ENCODE peak calls at places on chromosomes 1 and 21, in eight cellular contexts. B, J, U, A, O, W, Q and S are unnamed samples.

GRCh38 chr1:182003953-182004586 is 57.4 kb downstream of the ZNF648 start:
- DNase-seq in B (no peak), J (no peak), U (peak; percentile 47), A (peak; percentile 21), O (no peak), W (no peak), Q (no peak), S (no peak)

GRCh38 chr1:235644693-235645305 is 4.8 kb downstream of the GNG4 start:
- DNase-seq in B (no peak), J (no peak), U (no peak), A (no peak), O (no peak), W (no peak), Q (peak; percentile 44), S (no peak)

GRCh38 chr1:68319907-68320306 is 87.6 kb upstream of the WLS start:
- DNase-seq in B (no peak), J (peak; percentile 50), U (no peak), A (no peak), O (no peak), W (no peak), Q (no peak), S (no peak)

GRCh38 chr1:228988655-228989054 is 253.4 kb downstream of the RHOU start:
- DNase-seq in B (peak; percentile 83), J (no peak), U (no peak), A (peak; percentile 20), O (no peak), W (no peak), Q (no peak), S (peak; percentile 67)

GRCh38 chr1:152049291-152050073 is 12.7 kb upstream of the S100A11 start:
- DNase-seq in B (no peak), J (no peak), U (no peak), A (no peak), O (peak; percentile 74), W (no peak), Q (no peak), S (no peak)

GRCh38 chr1:55572878-55573734 is 357.9 kb upstream of the USP24 start:
- DNase-seq in B (no peak), J (no peak), U (no peak), A (peak; percentile 40), O (peak; percentile 79), W (no peak), Q (no peak), S (no peak)

GRCh38 chr1:101520302-101520701 is 283.5 kb downstream of the S1PR1 start:
- DNase-seq in B (no peak), J (peak; percentile 77), U (no peak), A (no peak), O (peak; percentile 26), W (peak; percentile 59), Q (no peak), S (no peak)

GRCh38 chr1:24276791-24277190 is 42.4 kb upstream of the GRHL3 start:
- DNase-seq in B (no peak), J (no peak), U (no peak), A (no peak), O (peak; percentile 4), W (peak; percentile 55), Q (peak; percentile 8), S (no peak)

GRCh38 chr21:42366292-42367010 is at the start of gene TFF1:
- DNase-seq in B (no peak), J (no peak), U (no peak), A (no peak), O (peak; percentile 10), W (peak; percentile 30), Q (no peak), S (no peak)

GRCh38 chr1:177256153-177256814 is 85.5 kb downstream of the BRINP2 start:
- DNase-seq in B (no peak), J (peak; percentile 82), U (peak; percentile 52), A (peak; percentile 57), O (peak; percentile 81), W (peak; percentile 77), Q (peak; percentile 72), S (peak; percentile 79)

GRCh38 chr1:228955691-228956090 is 220.4 kb downstream of the RHOU start:
- DNase-seq in B (no peak), J (no peak), U (no peak), A (no peak), O (peak; percentile 70), W (peak; percentile 55), Q (no peak), S (no peak)

GRCh38 chr1:57794078-57794477 is 370.2 kb upstream of the DAB1 start:
- DNase-seq in B (no peak), J (no peak), U (no peak), A (no peak), O (no peak), W (no peak), Q (no peak), S (no peak)

GRCh38 chr1:57796609-57797008 is 372.7 kb upstream of the DAB1 start:
- DNase-seq in B (no peak), J (no peak), U (no peak), A (no peak), O (no peak), W (no peak), Q (no peak), S (no peak)

GRCh38 chr1:57800341-57800740 is 376.5 kb upstream of the DAB1 start:
- DNase-seq in B (no peak), J (no peak), U (no peak), A (no peak), O (no peak), W (no peak), Q (no peak), S (no peak)

GRCh38 chr1:57798499-57798898 is 374.6 kb upstream of the DAB1 start:
- DNase-seq in B (no peak), J (no peak), U (no peak), A (no peak), O (no peak), W (no peak), Q (no peak), S (no peak)

GRCh38 chr1:57797084-57797483 is 373.2 kb upstream of the DAB1 start:
- DNase-seq in B (no peak), J (no peak), U (no peak), A (no peak), O (no peak), W (no peak), Q (no peak), S (no peak)
- H3K4me1 ChIP-seq in B (no peaks in the 10 kb centered on the region), J (peaks cover 8% of the 10 kb centered on the region), U (no peaks in the 10 kb centered on the region), A (no peaks in the 10 kb centered on the region), O (no peaks in the 10 kb centered on the region), W (no peaks in the 10 kb centered on the region), Q (no peaks in the 10 kb centered on the region), S (no peaks in the 10 kb centered on the region)

GRCh38 chr21:38917045-38917774 is 111.5 kb downstream of the ETS2 start:
- DNase-seq in B (peak; percentile 47), J (no peak), U (no peak), A (no peak), O (no peak), W (no peak), Q (peak; percentile 53), S (no peak)

GRCh38 chr21:38914531-38915385 is 109.0 kb downstream of the ETS2 start:
- DNase-seq in B (peak; percentile 86), J (no peak), U (no peak), A (no peak), O (peak; percentile 29), W (peak; percentile 73), Q (peak; percentile 66), S (no peak)

GRCh38 chr21:38914071-38914491 is 108.4 kb downstream of the ETS2 start:
- DNase-seq in B (no peak), J (no peak), U (no peak), A (no peak), O (no peak), W (no peak), Q (peak; percentile 12), S (no peak)

GRCh38 chr21:38915546-38915945 is 109.8 kb downstream of the ETS2 start:
- DNase-seq in B (peak; percentile 72), J (no peak), U (no peak), A (no peak), O (no peak), W (no peak), Q (peak; percentile 52), S (no peak)

DNA sequence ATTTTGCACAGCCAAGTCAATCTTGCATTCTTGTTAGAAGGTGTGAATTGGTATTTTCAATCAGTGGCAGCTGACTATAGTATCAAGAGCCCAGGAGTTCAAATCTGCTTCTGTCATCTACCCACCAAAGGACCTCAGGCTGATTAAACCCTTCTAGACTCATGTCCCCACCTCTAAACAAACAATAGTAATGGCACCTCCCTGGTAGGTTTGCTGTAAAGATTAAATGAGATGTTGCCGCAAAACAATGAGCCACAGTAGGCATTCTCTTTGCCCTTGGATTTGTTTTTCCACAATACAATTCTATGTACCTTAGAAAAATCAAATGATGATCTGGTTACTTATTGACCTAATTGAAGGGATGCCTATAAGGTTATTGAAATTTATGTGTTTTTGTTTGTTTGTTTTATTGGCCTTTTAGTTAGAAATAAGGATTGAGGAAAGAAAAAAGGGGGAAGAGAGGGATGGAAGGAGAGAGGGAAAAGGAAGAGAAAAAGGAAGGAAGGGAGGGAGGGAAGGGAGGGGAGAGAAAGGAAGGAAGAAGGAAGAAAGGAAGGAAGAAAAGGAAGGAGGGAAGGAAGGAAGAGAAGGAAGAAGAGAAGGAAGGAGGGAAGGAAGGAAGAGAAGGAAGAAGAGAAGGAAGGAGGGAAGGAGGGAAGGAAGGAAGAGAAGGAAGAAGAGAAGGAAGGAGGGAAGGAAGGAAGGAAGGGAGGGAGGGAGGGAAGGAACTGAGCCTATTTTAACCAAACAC is 110.7 kb downstream of the ETS2 start:
- DNase-seq in B (peak; percentile 44), J (no peak), U (no peak), A (no peak), O (no peak), W (no peak), Q (no peak), S (no peak)
- H3K4me1 ChIP-seq in B (peaks cover 51% of the 10 kb centered on the region), J (peaks cover 19% of the 10 kb centered on the region), U (peaks cover 39% of the 10 kb centered on the region), A (peaks cover 35% of the 10 kb centered on the region), O (peaks cover 23% of the 10 kb centered on the region), W (peaks cover 6% of the 10 kb centered on the region), Q (peaks cover 33% of the 10 kb centered on the region), S (peaks cover 36% of the 10 kb centered on the region)

GRCh38 chr1:113046569-113046968 is 26.4 kb upstream of the LRIG2 start:
- DNase-seq in B (no peak), J (no peak), U (no peak), A (no peak), O (no peak), W (peak; percentile 44), Q (no peak), S (no peak)
- H3K4me1 ChIP-seq in B (peaks cover 13% of the 10 kb centered on the region), J (peaks cover 33% of the 10 kb centered on the region), U (peaks cover 14% of the 10 kb centered on the region), A (peaks cover 7% of the 10 kb centered on the region), O (peaks cover 10% of the 10 kb centered on the region), W (peaks cover 8% of the 10 kb centered on the region), Q (peaks cover 11% of the 10 kb centered on the region), S (no peaks in the 10 kb centered on the region)

GRCh38 chr1:226950316-226950715 is 10.2 kb downstream of the COQ8A start:
- DNase-seq in B (no peak), J (no peak), U (no peak), A (no peak), O (no peak), W (no peak), Q (no peak), S (no peak)

GRCh38 chr1:226950875-226951274 is 10.8 kb downstream of the COQ8A start:
- DNase-seq in B (peak; percentile 69), J (no peak), U (no peak), A (no peak), O (no peak), W (no peak), Q (no peak), S (peak; percentile 60)

GRCh38 chr1:226952121-226952441 is 12.0 kb downstream of the COQ8A start:
- DNase-seq in B (no peak), J (no peak), U (no peak), A (no peak), O (no peak), W (no peak), Q (no peak), S (no peak)

GRCh38 chr1:226953175-226953800 is 13.2 kb downstream of the COQ8A start:
- DNase-seq in B (no peak), J (no peak), U (no peak), A (no peak), O (peak; percentile 49), W (no peak), Q (no peak), S (peak; percentile 40)

GRCh38 chr1:226951286-226952120 is 11.4 kb downstream of the COQ8A start:
- DNase-seq in B (peak; percentile 65), J (no peak), U (no peak), A (no peak), O (no peak), W (no peak), Q (no peak), S (no peak)
- H3K4me1 ChIP-seq in B (peaks cover 13% of the 10 kb centered on the region), J (no peaks in the 10 kb centered on the region), U (peaks cover 73% of the 10 kb centered on the region), A (peaks cover 52% of the 10 kb centered on the region), O (peaks cover 6% of the 10 kb centered on the region), W (no peaks in the 10 kb centered on the region), Q (peaks cover 21% of the 10 kb centered on the region), S (no peaks in the 10 kb centered on the region)